ENCODE peak calls at places on chromosomes 3 and 15, in eight cellular contexts. A, P, M, F, W, I, J and N are unnamed samples.

GRCh38 chr3:132236701-132237651 is 80.2 kb upstream of the ACP3 start:
- DNase-seq in A (no peak), P (no peak), M (no peak), F (no peak), W (no peak), I (no peak), J (no peak), N (no peak)

GRCh38 chr3:189941679-189942078 is 179.0 kb downstream of the P3H2 start:
- DNase-seq in A (no peak), P (no peak), M (no peak), F (no peak), W (no peak), I (no peak), J (no peak), N (peak)

GRCh38 chr15:28918141-28918983 is 32.6 kb downstream of the APBA2 start:
- DNase-seq in A (no peak), P (no peak), M (no peak), F (peak), W (no peak), I (no peak), J (no peak), N (no peak)

GRCh38 chr15:82021992-82022391 is 23.8 kb downstream of the MEX3B start:
- DNase-seq in A (no peak), P (no peak), M (no peak), F (no peak), W (peak), I (no peak), J (peak), N (no peak)

GRCh38 chr3:48429416-48430358 is at the start of gene PLXNB1:
- DNase-seq in A (peak), P (peak), M (peak), F (peak), W (no peak), I (peak), J (peak), N (peak)

GRCh38 chr3:144272715-144273114 is 301.1 kb downstream of the DIPK2A start:
- DNase-seq in A (no peak), P (no peak), M (no peak), F (no peak), W (no peak), I (no peak), J (no peak), N (no peak)

GRCh38 chr3:13647314-13648059 is 98.6 kb downstream of the FBLN2 start:
- DNase-seq in A (no peak), P (peak), M (no peak), F (peak), W (no peak), I (no peak), J (peak), N (peak)

GRCh38 chr3:44412365-44412764 is 65.1 kb downstream of the ZNF445 start:
- DNase-seq in A (no peak), P (no peak), M (no peak), F (no peak), W (no peak), I (no peak), J (no peak), N (no peak)

GRCh38 chr3:184602406-184603155 is 41.0 kb downstream of the EPHB3 start:
- DNase-seq in A (no peak), P (no peak), M (no peak), F (no peak), W (no peak), I (peak), J (no peak), N (peak)

GRCh38 chr3:61894988-61895935 is 333.9 kb downstream of the PTPRG start:
- DNase-seq in A (peak), P (peak), M (no peak), F (no peak), W (no peak), I (peak), J (peak), N (peak)

GRCh38 chr3:44992555-44993470 is 16.8 kb downstream of the EXOSC7 start:
- DNase-seq in A (no peak), P (peak), M (no peak), F (no peak), W (no peak), I (no peak), J (peak), N (peak)

GRCh38 chr3:31235062-31235704 is 297.5 kb upstream of the STT3B start:
- DNase-seq in A (no peak), P (no peak), M (no peak), F (no peak), W (no peak), I (no peak), J (no peak), N (peak)

GRCh38 chr3:156483961-156484787 is 70.7 kb downstream of the SSR3 start:
- DNase-seq in A (peak), P (peak), M (peak), F (no peak), W (peak), I (no peak), J (peak), N (no peak)

GRCh38 chr15:79769081-79769481 is 127.7 kb downstream of the MTHFS start:
- DNase-seq in A (no peak), P (peak), M (no peak), F (no peak), W (peak), I (no peak), J (peak), N (no peak)

GRCh38 chr15:88695046-88695445 is 56.2 kb downstream of the ISG20 start:
- DNase-seq in A (no peak), P (no peak), M (no peak), F (no peak), W (no peak), I (no peak), J (no peak), N (no peak)

GRCh38 chr3:48591886-48592518 is 3.1 kb downstream of the COL7A1 start:
- DNase-seq in A (no peak), P (no peak), M (no peak), F (peak), W (no peak), I (no peak), J (no peak), N (peak)

GRCh38 chr3:129606522-129607390 is at the start of gene PLXND1:
- DNase-seq in A (peak), P (peak), M (no peak), F (peak), W (peak), I (peak), J (peak), N (peak)

GRCh38 chr3:150015906-150016305 is 45.2 kb upstream of the PFN2 start:
- DNase-seq in A (no peak), P (no peak), M (no peak), F (no peak), W (no peak), I (no peak), J (no peak), N (no peak)

GRCh38 chr3:148026009-148026588 is 616.9 kb downstream of the ZIC1 start:
- DNase-seq in A (no peak), P (no peak), M (no peak), F (no peak), W (no peak), I (no peak), J (no peak), N (no peak)

GRCh38 chr15:52803543-52804306 is 13.6 kb upstream of the ONECUT1 start:
- DNase-seq in A (no peak), P (no peak), M (no peak), F (no peak), W (no peak), I (no peak), J (peak), N (peak)

GRCh38 chr3:157073810-157074209 is 86.1 kb downstream of the CCNL1 start:
- DNase-seq in A (no peak), P (no peak), M (no peak), F (no peak), W (peak), I (no peak), J (no peak), N (no peak)

GRCh38 chr3:123290962-123291361 is 89.2 kb downstream of the SEC22A start:
- DNase-seq in A (no peak), P (no peak), M (no peak), F (no peak), W (no peak), I (no peak), J (no peak), N (peak)

GRCh38 chr3:107710851-107711250 is 188.1 kb downstream of the BBX start:
- DNase-seq in A (no peak), P (peak), M (no peak), F (no peak), W (no peak), I (peak), J (no peak), N (peak)

GRCh38 chr3:139455855-139456254 is 20.5 kb downstream of the RBP2 start:
- DNase-seq in A (no peak), P (peak), M (no peak), F (no peak), W (peak), I (no peak), J (no peak), N (no peak)

GRCh38 chr3:159804726-159805410 is 183.8 kb upstream of the IL12A start:
- DNase-seq in A (no peak), P (peak), M (no peak), F (no peak), W (peak), I (peak), J (peak), N (peak)

GRCh38 chr3:27165348-27165747 is 203.8 kb downstream of the NEK10 start:
- DNase-seq in A (no peak), P (no peak), M (no peak), F (no peak), W (no peak), I (no peak), J (no peak), N (peak)

GRCh38 chr3:99131876-99132275 is 230.4 kb upstream of the DCBLD2 start:
- DNase-seq in A (no peak), P (no peak), M (no peak), F (no peak), W (no peak), I (no peak), J (no peak), N (no peak)

GRCh38 chr3:42871592-42872196 is 4.0 kb downstream of the CYP8B1 start:
- DNase-seq in A (no peak), P (no peak), M (no peak), F (no peak), W (no peak), I (no peak), J (no peak), N (no peak)

GRCh38 chr15:62591842-62592838 is 427.1 kb upstream of the C2CD4B start:
- DNase-seq in A (no peak), P (no peak), M (no peak), F (no peak), W (no peak), I (no peak), J (no peak), N (no peak)

GRCh38 chr3:49378249-49378899 is 20.2 kb upstream of the GPX1 start:
- DNase-seq in A (no peak), P (peak), M (no peak), F (no peak), W (no peak), I (no peak), J (no peak), N (no peak)